ENCODE peak calls at places on chromosomes 7 and 10, in ten cellular contexts. V is upper lobe of left lung, M is stomach, Q is H1, H is sigmoid colon, Y is HCT116, D is GM12892, P is endothelial cell of umbilical vein, E is spleen, F is breast epithelium. G is an unnamed sample.

GRCh38 chr7:73828107-73828803 is 2.5 kb upstream of the CLDN4 start:
- DNase-seq in E (no peak), D (no peak), Y (peak), Q (no peak), F (no peak), H (no peak), V (peak), M (peak), P (peak), G (no peak)

GRCh38 chr10:36880898-36881297 is 244.5 kb upstream of the ANKRD30A start:
- DNase-seq in F (no peak), V (no peak), Q (no peak), E (no peak), P (peak), Y (no peak), D (no peak), H (no peak), M (no peak), G (no peak)

GRCh38 chr7:156499247-156499881 is 141.2 kb upstream of the RNF32 start:
- DNase-seq in Q (no peak), P (no peak), V (no peak), Y (no peak), F (no peak), E (no peak), D (no peak), M (no peak), H (no peak), G (no peak)

GRCh38 chr7:82039621-82040020 is 269.8 kb upstream of the HGF start:
- DNase-seq in Y (no peak), F (no peak), V (no peak), P (peak), Q (no peak), H (no peak), M (no peak), E (no peak), D (no peak), G (no peak)

GRCh38 chr10:118692911-118693310 is 61.9 kb downstream of the CACUL1 start:
- DNase-seq in F (no peak), Y (no peak), H (no peak), Q (no peak), M (no peak), E (no peak), V (no peak), D (no peak), P (no peak), G (no peak)

GRCh38 chr7:17030559-17030958 is 148.8 kb upstream of the AGR3 start:
- DNase-seq in H (no peak), Q (no peak), P (no peak), D (no peak), Y (no peak), E (no peak), F (no peak), M (no peak), V (no peak), G (no peak)

GRCh38 chr7:121449304-121449703 is 53.2 kb upstream of the FAM3C start:
- DNase-seq in V (no peak), H (no peak), Y (no peak), Q (no peak), D (no peak), F (no peak), M (no peak), E (no peak), P (no peak), G (no peak)

GRCh38 chr10:69324583-69324982 is 46.3 kb downstream of the HK1 start:
- DNase-seq in Q (no peak), M (no peak), D (no peak), V (no peak), E (no peak), P (no peak), F (no peak), H (no peak), Y (no peak), G (no peak)

GRCh38 chr7:136183981-136184380 is 206.8 kb upstream of the MTPN start:
- DNase-seq in F (no peak), V (no peak), E (no peak), Y (no peak), M (no peak), D (no peak), H (no peak), Q (no peak), P (no peak), G (no peak)

GRCh38 chr10:37816290-37816689 is 41.1 kb downstream of the ZNF248 start:
- DNase-seq in V (no peak), M (no peak), Y (no peak), F (no peak), D (no peak), Q (no peak), P (no peak), H (no peak), E (no peak), G (no peak)

GRCh38 chr7:131765575-131765974 is 209.1 kb upstream of the PODXL start:
- DNase-seq in M (no peak), P (no peak), H (no peak), F (no peak), E (no peak), Y (no peak), V (no peak), D (no peak), Q (no peak), G (no peak)

GRCh38 chr7:39651262-39651661 is 27.9 kb downstream of the RALA start:
- DNase-seq in F (no peak), D (no peak), Q (no peak), H (no peak), M (no peak), E (no peak), P (no peak), Y (no peak), V (no peak), G (no peak)

GRCh38 chr10:46516660-46517416 is 39.6 kb downstream of the GPRIN2 start:
- DNase-seq in H (no peak), V (no peak), P (peak), Y (no peak), M (peak), D (no peak), F (peak), Q (no peak), E (peak), G (no peak)

GRCh38 chr10:43408331-43408709 is 666 bp downstream of the HNRNPF start:
- DNase-seq in E (no peak), Q (no peak), H (no peak), V (no peak), D (no peak), M (no peak), P (peak), Y (no peak), F (no peak), G (no peak)

GRCh38 chr10:77564781-77565589 is 72.6 kb downstream of the KCNMA1 start:
- DNase-seq in H (no peak), F (no peak), V (no peak), Y (no peak), D (no peak), M (no peak), E (no peak), Q (peak), P (no peak), G (no peak)

GRCh38 chr7:1733206-1733907 is 63.3 kb downstream of the ELFN1 start:
- DNase-seq in D (no peak), M (no peak), Q (no peak), E (no peak), H (no peak), F (no peak), Y (no peak), P (no peak), V (peak), G (no peak)

GRCh38 chr10:132374176-132374575 is 22.8 kb upstream of the PWWP2B start:
- DNase-seq in E (peak), H (peak), D (no peak), M (no peak), F (peak), P (no peak), Y (no peak), Q (no peak), V (no peak), G (no peak)

GRCh38 chr10:99775850-99776249 is 6.6 kb upstream of the ABCC2 start:
- DNase-seq in Q (no peak), P (peak), V (no peak), F (no peak), M (no peak), Y (peak), D (no peak), E (no peak), H (no peak), G (no peak)

GRCh38 chr10:114103286-114103685 is 59.6 kb downstream of the ADRB1 start:
- DNase-seq in H (no peak), V (no peak), P (peak), D (no peak), F (no peak), Y (peak), Q (no peak), E (no peak), M (no peak), G (no peak)

GRCh38 chr10:34999532-34999931 is 90.6 kb downstream of the CUL2 start:
- DNase-seq in V (no peak), E (no peak), D (no peak), P (no peak), H (no peak), M (no peak), Q (no peak), Y (no peak), F (no peak), G (no peak)

GRCh38 chr7:85102813-85103350 is 84.0 kb downstream of the SEMA3D start:
- DNase-seq in D (no peak), M (no peak), F (no peak), Q (no peak), P (peak), H (no peak), E (no peak), V (no peak), Y (no peak), G (no peak)

GRCh38 chr7:85103352-85103751 is 83.5 kb downstream of the SEMA3D start:
- DNase-seq in E (no peak), F (no peak), V (no peak), Q (no peak), Y (peak), H (peak), P (no peak), M (no peak), D (no peak), G (no peak)

GRCh38 chr7:85103962-85104361 is 82.9 kb downstream of the SEMA3D start:
- DNase-seq in P (no peak), V (no peak), Y (peak), F (no peak), H (no peak), Q (no peak), E (no peak), D (no peak), M (no peak), G (no peak)

GRCh38 chr7:85106719-85107118 is 80.1 kb downstream of the SEMA3D start:
- DNase-seq in D (no peak), Y (no peak), Q (no peak), P (no peak), H (no peak), V (no peak), M (no peak), E (no peak), F (no peak), G (no peak)

DNA sequence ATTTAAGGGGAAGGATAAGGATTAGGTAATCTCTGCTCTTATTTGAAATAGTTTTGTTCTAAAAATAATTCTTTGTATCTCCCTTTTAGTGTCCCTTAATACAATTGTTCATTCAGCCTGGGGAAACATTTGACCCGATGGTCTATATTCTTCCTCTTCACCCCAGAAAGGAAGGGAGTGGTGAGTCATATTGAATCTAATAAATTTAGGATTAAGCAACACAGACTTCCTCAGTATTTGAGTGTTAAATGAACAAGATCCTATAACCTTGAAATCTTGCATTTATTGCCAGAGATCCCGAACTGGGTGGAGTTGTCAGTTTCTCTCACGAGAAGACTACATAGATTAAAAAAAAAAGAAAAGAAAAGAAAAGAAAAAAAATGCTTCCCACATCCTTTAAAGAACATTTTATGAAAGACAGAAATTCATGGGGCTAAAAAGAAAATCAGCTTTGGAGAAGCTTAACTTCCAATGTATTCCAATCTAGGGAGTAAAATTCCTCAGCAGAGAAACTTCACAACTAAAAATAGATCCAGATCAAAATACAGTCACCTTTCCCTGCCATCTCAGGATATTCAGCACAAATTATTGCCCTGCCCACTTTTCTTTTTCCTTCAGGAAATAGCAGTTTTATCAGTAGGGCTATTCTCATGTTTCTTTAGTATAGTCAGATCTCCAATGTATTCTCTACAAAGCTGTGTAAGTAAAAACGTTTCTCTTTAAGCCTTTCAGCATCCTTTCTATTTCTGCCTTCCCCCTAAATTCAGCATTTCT is 82.2 kb downstream of the SEMA3D start:
- DNase-seq in H (no peak), F (no peak), V (no peak), Y (peak), Q (no peak), M (no peak), P (peak), E (no peak), D (no peak), G (no peak)
- TF ChIP-seq POLR2AphosphoS5 in H (no peak), F (no peak), V (no peak), Y (no peak), Q (no peak), M (no peak), P (peak), E (no peak), D (no peak), G (no peak)

DNA sequence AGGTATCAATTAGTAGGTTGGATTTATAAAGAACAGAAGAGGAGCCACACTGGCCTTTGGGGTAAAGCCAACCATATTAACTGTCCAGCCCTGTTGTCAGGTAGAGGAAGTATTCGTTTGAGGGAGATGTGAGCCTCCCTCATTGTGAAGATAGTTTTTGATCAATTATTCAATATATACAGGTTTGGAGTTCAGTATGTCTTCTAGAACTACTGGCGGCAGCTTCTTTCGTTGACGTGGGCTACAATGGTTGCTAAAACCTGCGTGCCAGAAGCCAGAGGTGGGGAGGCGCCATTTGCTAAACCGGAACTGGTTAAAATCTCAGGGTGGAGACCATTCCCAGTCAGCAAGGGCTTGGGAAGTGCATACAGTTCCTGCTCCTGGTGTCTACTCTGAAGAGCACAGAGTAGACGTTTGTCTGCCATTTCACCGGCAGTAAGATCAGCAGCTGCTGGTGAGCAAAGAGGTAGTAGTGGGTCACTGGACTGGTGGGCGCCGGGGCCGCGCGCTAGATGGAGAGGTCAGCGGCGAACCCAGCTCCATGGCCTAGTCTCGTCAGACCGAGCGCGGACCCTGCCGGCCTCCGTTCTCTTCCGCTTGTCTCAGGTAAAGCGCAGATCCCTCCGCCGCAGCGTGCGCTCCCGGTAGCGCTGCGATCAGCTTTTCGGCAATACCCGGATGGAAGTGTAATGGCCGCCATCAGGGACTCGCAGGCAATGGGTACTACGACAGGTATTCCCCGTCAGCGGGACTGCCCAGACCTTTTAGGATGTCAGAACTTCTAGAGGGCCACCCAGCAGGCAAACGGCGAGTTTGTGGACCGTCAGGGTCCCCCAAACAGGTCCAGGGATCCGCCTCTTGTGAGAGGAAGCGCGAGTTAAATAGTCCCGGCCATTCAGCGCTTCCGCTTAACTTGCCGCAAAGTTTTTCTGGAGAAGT is at the start of gene ZNF518A:
- DNase-seq in F (peak), Y (peak), D (peak), M (peak), Q (peak), H (peak), V (peak), E (peak), P (peak), G (peak)
- TF ChIP-seq POLR2A in F (no peak), Y (peak), D (peak), M (no peak), Q (peak), H (no peak), V (no peak), E (peak), P (peak), G (peak)

GRCh38 chr10:83144461-83144860 is 994.8 kb upstream of the GHITM start:
- DNase-seq in M (no peak), F (no peak), P (no peak), E (no peak), D (no peak), H (no peak), Q (no peak), V (no peak), Y (no peak), G (no peak)

GRCh38 chr10:83142074-83142563 is 997.2 kb upstream of the GHITM start:
- DNase-seq in V (no peak), M (no peak), E (no peak), Y (no peak), F (no peak), Q (no peak), P (no peak), D (no peak), H (no peak), G (no peak)
- TF ChIP-seq POLR2AphosphoS5 in V (no peak), M (no peak), E (no peak), Y (no peak), F (no peak), Q (no peak), P (no peak), D (no peak), H (no peak), G (no peak)

DNA sequence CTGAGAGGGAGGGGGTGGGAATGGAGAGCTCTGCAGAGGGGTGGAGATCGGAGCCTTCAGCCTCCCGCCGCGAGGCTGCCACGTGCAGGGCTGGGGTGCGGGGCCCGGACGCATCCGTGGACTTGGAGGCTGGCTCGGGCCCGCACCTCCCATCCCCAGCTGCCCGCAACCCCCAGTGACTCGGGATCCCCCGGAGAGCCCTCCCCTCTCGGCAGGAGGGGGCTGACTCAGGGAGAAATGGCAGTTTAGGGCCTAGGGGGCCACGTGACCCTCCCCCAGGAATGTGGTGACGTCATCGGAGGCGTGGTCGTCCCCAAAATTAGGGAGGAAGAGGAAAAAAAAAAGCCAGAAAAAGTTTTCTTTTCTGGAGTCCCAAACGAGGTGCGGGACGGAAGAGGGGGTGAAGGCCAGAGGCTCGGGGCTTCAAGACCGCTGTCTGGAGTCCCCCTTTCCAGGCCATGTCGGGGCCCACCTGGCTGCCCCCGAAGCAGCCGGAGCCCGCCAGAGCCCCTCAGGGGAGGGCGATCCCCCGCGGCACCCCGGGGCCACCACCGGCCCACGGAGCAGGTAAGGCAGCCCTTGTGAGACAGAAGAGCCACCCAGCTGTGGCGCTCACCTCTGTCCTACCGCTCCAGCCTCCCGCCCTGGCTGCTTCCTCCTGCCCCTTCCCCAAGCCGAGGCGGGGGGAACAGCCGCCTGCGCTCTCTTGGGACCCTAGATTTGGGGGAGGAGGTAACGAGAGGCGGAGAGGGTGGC is at the start of gene TRIP6:
- DNase-seq in P (peak), V (peak), E (peak), H (peak), F (peak), M (peak), Y (peak), Q (peak), D (peak), G (peak)
- TF ChIP-seq POLR2A in P (peak), V (no peak), E (no peak), H (peak), F (no peak), M (no peak), Y (peak), Q (peak), D (peak), G (no peak)

GRCh38 chr7:22864301-22864700 is 41.7 kb upstream of the TOMM7 start:
- DNase-seq in Q (no peak), M (no peak), E (no peak), D (no peak), V (no peak), P (no peak), F (no peak), H (no peak), Y (no peak), G (no peak)
- TF ChIP-seq POLR2AphosphoS5 in Q (peak), M (no peak), E (no peak), D (no peak), V (no peak), P (no peak), F (no peak), H (no peak), Y (no peak), G (no peak)

GRCh38 chr7:99419323-99420021 is 10.7 kb downstream of the BUD31 start:
- DNase-seq in Y (no peak), Q (no peak), H (no peak), F (no peak), P (no peak), V (peak), D (no peak), M (no peak), E (no peak), G (no peak)
- TF ChIP-seq POLR2A in Y (no peak), Q (no peak), H (no peak), F (no peak), P (no peak), V (no peak), D (peak), M (no peak), E (no peak), G (peak)

GRCh38 chr7:11207565-11207964 is 233.9 kb downstream of the PHF14 start:
- DNase-seq in Q (no peak), D (no peak), M (no peak), F (no peak), V (no peak), E (no peak), Y (no peak), P (no peak), H (no peak), G (no peak)

GRCh38 chr7:11203224-11203623 is 229.6 kb downstream of the PHF14 start:
- DNase-seq in D (no peak), M (no peak), F (no peak), Y (no peak), E (no peak), P (no peak), V (no peak), H (no peak), Q (no peak), G (no peak)

GRCh38 chr7:11206131-11206921 is 232.7 kb downstream of the PHF14 start:
- DNase-seq in F (no peak), E (no peak), Q (no peak), Y (no peak), D (no peak), H (no peak), V (no peak), P (peak), M (no peak), G (no peak)

GRCh38 chr7:11203688-11204087 is 230.0 kb downstream of the PHF14 start:
- DNase-seq in D (no peak), H (no peak), V (no peak), F (no peak), Y (no peak), P (no peak), M (no peak), E (no peak), Q (no peak), G (no peak)
- TF ChIP-seq POLR2AphosphoS5 in D (no peak), H (no peak), V (no peak), F (no peak), Y (no peak), P (no peak), M (no peak), E (no peak), Q (no peak), G (no peak)

GRCh38 chr7:150393325-150393724 is 14.2 kb downstream of the ZNF775 start:
- DNase-seq in E (peak), P (no peak), F (no peak), M (no peak), H (no peak), V (no peak), Y (no peak), D (no peak), Q (no peak), G (no peak)
- TF ChIP-seq POLR2A in E (no peak), P (no peak), F (no peak), M (no peak), H (no peak), V (no peak), Y (no peak), D (no peak), Q (no peak), G (no peak)